ENCODE peak calls at places on chromosomes 13 and 19, in five cellular contexts. Q is CD4-positive, CD25-positive, alpha-beta regulatory T cell; K is pancreas; G is HCT116; L is heart left ventricle. E is an unnamed sample.
A peak's percentile ranks its signal among the peaks of the same experiment; 100 is the strongest.

GRCh38 chr13:41700790-41701310 is 243.5 kb downstream of the RGCC start:
- DNase-seq in Q (no peak), K (peak; percentile 38), G (no peak), L (no peak), E (no peak)

GRCh38 chr13:97911311-97912138 is 42.0 kb upstream of the IPO5 start:
- DNase-seq in Q (peak; percentile 4), K (peak; percentile 17), G (peak; percentile 21), L (no peak), E (no peak)

GRCh38 chr19:43747557-43748204 is 7.1 kb downstream of the SMG9 start:
- DNase-seq in Q (no peak), K (no peak), G (no peak), L (no peak), E (no peak)

GRCh38 chr13:51068501-51068900 is 42.6 kb downstream of the C13orf42 start:
- DNase-seq in Q (no peak), K (no peak), G (no peak), L (no peak), E (no peak)

GRCh38 chr19:37654525-37654832 is 786 bp downstream of the ZFP30 start:
- DNase-seq in Q (no peak), K (no peak), G (no peak), L (no peak), E (no peak)

GRCh38 chr13:40376296-40376849 is 290.1 kb downstream of the FOXO1 start:
- DNase-seq in Q (no peak), K (no peak), G (no peak), L (no peak), E (no peak)

GRCh38 chr13:59086147-59086546 is 1077.6 kb downstream of the DIAPH3 start:
- DNase-seq in Q (no peak), K (no peak), G (no peak), L (no peak), E (no peak)

GRCh38 chr19:49119411-49120324 is at the start of gene PPFIA3:
- DNase-seq in Q (no peak), K (peak; percentile 86), G (no peak), L (peak; percentile 85), E (peak; percentile 91)

GRCh38 chr13:65292488-65292901 is 1937.6 kb downstream of the PCDH9 start:
- DNase-seq in Q (no peak), K (no peak), G (no peak), L (no peak), E (no peak)

GRCh38 chr19:18469245-18470107 is 31.5 kb upstream of the ISYNA1 start:
- DNase-seq in Q (peak; percentile 62), K (peak; percentile 70), G (peak; percentile 32), L (peak; percentile 85), E (peak; percentile 67)

GRCh38 chr13:52414963-52415362 is 9.0 kb upstream of the THSD1 start:
- DNase-seq in Q (no peak), K (no peak), G (no peak), L (no peak), E (no peak)

GRCh38 chr19:13920940-13921744 is 15.1 kb downstream of the CC2D1A start:
- DNase-seq in Q (peak; percentile 65), K (no peak), G (peak; percentile 39), L (no peak), E (no peak)

GRCh38 chr13:44116562-44117315 is 237.0 kb downstream of the LACC1 start:
- DNase-seq in Q (no peak), K (no peak), G (no peak), L (no peak), E (no peak)

GRCh38 chr19:3893509-3894179 is 13.2 kb downstream of the ATCAY start:
- DNase-seq in Q (no peak), K (no peak), G (no peak), L (no peak), E (no peak)

GRCh38 chr19:42030605-42031004 is 36.6 kb upstream of the ATP1A3 start:
- DNase-seq in Q (no peak), K (no peak), G (no peak), L (peak; percentile 7), E (no peak)

GRCh38 chr13:45119469-45119989 is 781 bp upstream of the GTF2F2 start:
- DNase-seq in Q (peak; percentile 77), K (no peak), G (no peak), L (no peak), E (no peak)

GRCh38 chr13:32147193-32147592 is 115.6 kb downstream of the FRY start:
- DNase-seq in Q (no peak), K (no peak), G (no peak), L (no peak), E (no peak)

GRCh38 chr19:44640518-44640917 is 3.2 kb upstream of the PVR start:
- DNase-seq in Q (no peak), K (no peak), G (no peak), L (no peak), E (no peak)

GRCh38 chr19:10412257-10412977 is 7.9 kb upstream of the PDE4A start:
- DNase-seq in Q (peak; percentile 87), K (no peak), G (no peak), L (no peak), E (no peak)

GRCh38 chr19:6728346-6728745 is 7.9 kb upstream of the C3 start:
- DNase-seq in Q (no peak), K (no peak), G (no peak), L (no peak), E (peak; percentile 76)

GRCh38 chr19:6730941-6731670 is 6.3 kb downstream of the GPR108 start:
- DNase-seq in Q (no peak), K (no peak), G (no peak), L (peak; percentile 43), E (no peak)

GRCh38 chr19:6730153-6730804 is 7.1 kb downstream of the GPR108 start:
- DNase-seq in Q (no peak), K (peak; percentile 67), G (no peak), L (no peak), E (peak; percentile 68)

GRCh38 chr19:6731822-6732221 is 5.6 kb downstream of the GPR108 start:
- DNase-seq in Q (no peak), K (no peak), G (no peak), L (peak; percentile 46), E (peak; percentile 53)

GRCh38 chr19:6729573-6730152 is 7.7 kb downstream of the GPR108 start:
- DNase-seq in Q (no peak), K (no peak), G (no peak), L (no peak), E (no peak)
- H3K4me3 ChIP-seq in Q (no peak overlapping the region), K (no peak overlapping the region), G (peak overlapping the region; percentile 22), L (no peak overlapping the region), E (no peak overlapping the region)

DNA sequence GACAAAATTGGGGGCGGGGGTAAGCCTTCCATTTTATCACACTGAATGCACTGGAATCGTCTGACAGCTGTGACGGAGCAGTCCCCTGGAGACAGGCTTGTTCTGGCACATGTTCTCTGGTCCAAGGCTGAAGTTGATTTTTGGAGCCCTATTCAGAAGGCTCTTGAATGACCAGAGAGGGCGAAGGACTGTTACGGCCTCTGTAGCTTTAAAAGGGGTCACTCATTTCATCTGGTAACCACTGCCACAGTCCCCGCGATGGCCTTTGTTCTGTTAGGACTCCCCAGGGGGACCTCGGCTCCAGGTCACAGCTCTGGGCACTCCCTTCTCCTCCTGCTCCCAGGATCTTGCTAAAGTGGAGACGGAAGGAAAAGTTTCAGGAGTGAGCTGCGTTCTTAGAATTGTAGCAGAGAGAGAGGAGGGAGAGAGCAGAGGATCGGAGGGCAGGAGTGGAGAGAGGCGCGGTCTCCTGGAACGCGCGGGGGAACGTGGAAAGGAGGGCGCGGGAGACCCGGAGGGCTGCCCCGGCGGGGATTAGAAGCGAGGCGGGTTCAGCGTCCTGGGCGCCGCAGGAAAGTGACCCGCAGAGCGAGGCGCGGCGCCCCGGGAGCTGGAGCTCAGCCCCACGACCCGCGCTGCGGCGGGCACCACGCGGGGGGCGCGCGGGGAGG is 134.3 kb upstream of the MYO16 start:
- DNase-seq in Q (no peak), K (no peak), G (no peak), L (no peak), E (no peak)
- H3K4me3 ChIP-seq in Q (no peak overlapping the region), K (no peak overlapping the region), G (no peak overlapping the region), L (no peak overlapping the region), E (peak overlapping the region; percentile 48)

DNA sequence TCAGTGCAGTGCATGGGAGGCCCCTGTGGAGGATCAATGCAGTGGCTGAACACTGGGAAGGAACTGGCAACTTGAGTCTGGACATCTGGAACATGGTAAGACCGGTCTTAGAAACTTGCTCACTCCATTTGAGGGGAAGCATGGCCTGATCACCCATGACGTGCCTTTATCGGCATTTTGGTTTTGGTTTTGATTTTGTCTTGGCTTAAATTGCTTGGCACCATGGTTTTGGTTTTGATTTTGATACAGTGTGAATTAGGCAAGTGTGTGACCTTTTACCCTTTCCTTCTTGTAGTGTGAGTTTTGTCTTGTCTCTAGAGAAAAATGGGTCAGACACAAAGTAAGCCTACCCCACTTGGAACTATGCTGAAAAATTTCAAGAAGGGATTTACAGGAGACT is 77.3 kb downstream of the ZNF486 start:
- DNase-seq in Q (peak; percentile 29), K (no peak), G (no peak), L (no peak), E (no peak)
- H3K4me3 ChIP-seq in Q (peak overlapping the region; percentile 57), K (no peak overlapping the region), G (no peak overlapping the region), L (no peak overlapping the region), E (no peak overlapping the region)

GRCh38 chr13:113491982-113492381 is 1.5 kb upstream of the DCUN1D2 start:
- DNase-seq in Q (no peak), K (no peak), G (no peak), L (no peak), E (no peak)
- H3K4me3 ChIP-seq in Q (no peak overlapping the region), K (peak overlapping the region; percentile 78), G (peak overlapping the region; percentile 74), L (peak overlapping the region; percentile 85), E (peak overlapping the region; percentile 68)

E was measured in right cardiac atrium.